ENCODE peak calls at places on chromosome 12, in seven cellular contexts. One of them, this sample, is unnamed.

GRCh38 chr12:49784756-49785409 is 43.3 kb downstream of the NCKAP5L start:
- DNase-seq in PC-9: no peak
- DNase-seq in endodermal cell: no peak
- DNase-seq in PC-3: peak
- DNase-seq in HL-60: no peak
- DNase-seq in coronary artery: no peak
- DNase-seq in CD4-positive, CD25-positive, alpha-beta regulatory T cell: no peak
- DNase-seq in this sample: no peak

GRCh38 chr12:83052890-83053541 is 366.3 kb downstream of the TMTC2 start:
- DNase-seq in PC-9: no peak
- DNase-seq in endodermal cell: no peak
- DNase-seq in PC-3: no peak
- DNase-seq in HL-60: no peak
- DNase-seq in coronary artery: no peak
- DNase-seq in CD4-positive, CD25-positive, alpha-beta regulatory T cell: no peak
- DNase-seq in this sample: no peak

GRCh38 chr12:89351489-89352241 is 636 bp downstream of the DUSP6 start:
- DNase-seq in PC-9: no peak
- DNase-seq in endodermal cell: peak
- DNase-seq in PC-3: no peak
- DNase-seq in HL-60: no peak
- DNase-seq in coronary artery: peak
- DNase-seq in CD4-positive, CD25-positive, alpha-beta regulatory T cell: peak
- DNase-seq in this sample: no peak

GRCh38 chr12:13022737-13023370 is 21.3 kb upstream of the FAM234B start:
- DNase-seq in PC-9: no peak
- DNase-seq in endodermal cell: no peak
- DNase-seq in PC-3: no peak
- DNase-seq in HL-60: no peak
- DNase-seq in coronary artery: no peak
- DNase-seq in CD4-positive, CD25-positive, alpha-beta regulatory T cell: no peak
- DNase-seq in this sample: no peak

GRCh38 chr12:132366341-132366861 is 37.0 kb upstream of the GALNT9 start:
- DNase-seq in PC-9: no peak
- DNase-seq in endodermal cell: no peak
- DNase-seq in PC-3: no peak
- DNase-seq in HL-60: no peak
- DNase-seq in coronary artery: no peak
- DNase-seq in CD4-positive, CD25-positive, alpha-beta regulatory T cell: no peak
- DNase-seq in this sample: no peak

GRCh38 chr12:131894981-131895639 is 688 bp downstream of the ULK1 start:
- DNase-seq in PC-9: no peak
- DNase-seq in endodermal cell: peak
- DNase-seq in PC-3: no peak
- DNase-seq in HL-60: no peak
- DNase-seq in coronary artery: peak
- DNase-seq in CD4-positive, CD25-positive, alpha-beta regulatory T cell: no peak
- DNase-seq in this sample: no peak

GRCh38 chr12:75478395-75478794 is 2.2 kb upstream of the GLIPR1 start:
- DNase-seq in PC-9: no peak
- DNase-seq in endodermal cell: no peak
- DNase-seq in PC-3: no peak
- DNase-seq in HL-60: no peak
- DNase-seq in coronary artery: no peak
- DNase-seq in CD4-positive, CD25-positive, alpha-beta regulatory T cell: no peak
- DNase-seq in this sample: no peak

GRCh38 chr12:18320036-18320617 is 58.8 kb downstream of the PIK3C2G start:
- DNase-seq in PC-9: peak
- DNase-seq in endodermal cell: peak
- DNase-seq in PC-3: peak
- DNase-seq in HL-60: peak
- DNase-seq in coronary artery: no peak
- DNase-seq in CD4-positive, CD25-positive, alpha-beta regulatory T cell: no peak
- DNase-seq in this sample: peak

GRCh38 chr12:24797901-24798300 is 151.0 kb downstream of the BCAT1 start:
- DNase-seq in PC-9: no peak
- DNase-seq in endodermal cell: no peak
- DNase-seq in PC-3: no peak
- DNase-seq in HL-60: no peak
- DNase-seq in coronary artery: no peak
- DNase-seq in CD4-positive, CD25-positive, alpha-beta regulatory T cell: no peak
- DNase-seq in this sample: no peak

GRCh38 chr12:10272466-10272865 is 35.2 kb upstream of the KLRD1 start:
- DNase-seq in PC-9: no peak
- DNase-seq in endodermal cell: no peak
- DNase-seq in PC-3: no peak
- DNase-seq in HL-60: no peak
- DNase-seq in coronary artery: no peak
- DNase-seq in CD4-positive, CD25-positive, alpha-beta regulatory T cell: no peak
- DNase-seq in this sample: no peak

DNA sequence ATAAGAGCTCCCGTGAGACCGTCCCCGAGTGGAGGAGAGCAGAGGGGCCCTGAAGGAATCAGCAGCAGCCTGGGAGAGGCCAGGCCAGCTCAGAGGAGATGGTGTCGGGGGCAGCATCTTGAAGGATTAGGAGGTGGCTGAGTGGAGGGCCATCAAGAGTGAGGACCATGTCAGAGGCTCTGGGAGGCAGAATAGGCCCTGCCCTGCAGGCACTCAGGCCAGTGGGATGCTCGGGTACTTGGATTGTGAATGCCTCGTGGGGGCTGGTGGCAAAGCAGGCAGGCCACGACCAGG is 47.7 kb downstream of the IL31 start:
- DNase-seq in PC-9: no peak
- DNase-seq in endodermal cell: no peak
- DNase-seq in PC-3: no peak
- DNase-seq in HL-60: no peak
- DNase-seq in coronary artery: no peak
- DNase-seq in CD4-positive, CD25-positive, alpha-beta regulatory T cell: no peak
- DNase-seq in this sample: no peak
- H3K27ac ChIP-seq in PC-9: no peak
- H3K27ac ChIP-seq in endodermal cell: no peak
- H3K27ac ChIP-seq in PC-3: no peak
- H3K27ac ChIP-seq in HL-60: no peak
- H3K27ac ChIP-seq in coronary artery: no peak
- H3K27ac ChIP-seq in CD4-positive, CD25-positive, alpha-beta regulatory T cell: no peak
- H3K27ac ChIP-seq in this sample: no peak

GRCh38 chr12:113461666-113462065 is 10.0 kb downstream of the LHX5 start:
- DNase-seq in PC-9: peak
- DNase-seq in endodermal cell: peak
- DNase-seq in PC-3: peak
- DNase-seq in HL-60: peak
- DNase-seq in coronary artery: no peak
- DNase-seq in CD4-positive, CD25-positive, alpha-beta regulatory T cell: no peak
- DNase-seq in this sample: no peak
- H3K27ac ChIP-seq in PC-9: no peak
- H3K27ac ChIP-seq in endodermal cell: no peak
- H3K27ac ChIP-seq in PC-3: no peak
- H3K27ac ChIP-seq in HL-60: no peak
- H3K27ac ChIP-seq in coronary artery: no peak
- H3K27ac ChIP-seq in CD4-positive, CD25-positive, alpha-beta regulatory T cell: no peak
- H3K27ac ChIP-seq in this sample: no peak

GRCh38 chr12:128114485-128114884 is 152.5 kb upstream of the TMEM132C start:
- DNase-seq in PC-9: no peak
- DNase-seq in endodermal cell: no peak
- DNase-seq in PC-3: no peak
- DNase-seq in HL-60: no peak
- DNase-seq in coronary artery: no peak
- DNase-seq in CD4-positive, CD25-positive, alpha-beta regulatory T cell: no peak
- DNase-seq in this sample: no peak
- H3K27ac ChIP-seq in PC-9: no peak
- H3K27ac ChIP-seq in endodermal cell: no peak
- H3K27ac ChIP-seq in PC-3: no peak
- H3K27ac ChIP-seq in HL-60: no peak
- H3K27ac ChIP-seq in coronary artery: no peak
- H3K27ac ChIP-seq in CD4-positive, CD25-positive, alpha-beta regulatory T cell: no peak
- H3K27ac ChIP-seq in this sample: no peak

DNA sequence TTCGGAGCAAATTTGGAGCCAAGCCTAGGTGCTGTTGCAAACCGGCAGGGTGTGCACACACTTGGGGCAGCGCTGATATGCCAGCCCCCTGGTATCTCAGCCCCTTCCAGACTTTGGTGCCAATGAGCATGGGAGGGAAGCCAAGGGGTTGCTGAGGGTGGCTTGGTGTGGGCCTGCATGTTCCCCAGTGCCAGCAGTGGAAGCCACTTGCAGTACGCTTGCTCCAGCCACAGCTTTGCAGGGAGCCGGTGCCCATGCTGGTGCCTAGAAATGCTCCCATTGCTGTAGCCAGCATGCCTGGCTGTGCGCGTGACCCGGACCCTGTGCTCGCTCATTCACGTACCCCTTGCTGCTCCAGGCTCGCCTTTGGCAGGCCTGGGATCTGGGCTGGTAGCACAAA is 67.1 kb upstream of the DNM1L start:
- DNase-seq in PC-9: no peak
- DNase-seq in endodermal cell: no peak
- DNase-seq in PC-3: no peak
- DNase-seq in HL-60: no peak
- DNase-seq in coronary artery: no peak
- DNase-seq in CD4-positive, CD25-positive, alpha-beta regulatory T cell: no peak
- DNase-seq in this sample: no peak
- H3K27ac ChIP-seq in PC-9: no peak
- H3K27ac ChIP-seq in endodermal cell: no peak
- H3K27ac ChIP-seq in PC-3: no peak
- H3K27ac ChIP-seq in HL-60: no peak
- H3K27ac ChIP-seq in coronary artery: no peak
- H3K27ac ChIP-seq in CD4-positive, CD25-positive, alpha-beta regulatory T cell: no peak
- H3K27ac ChIP-seq in this sample: peak

GRCh38 chr12:11882301-11883019 is 188.3 kb upstream of the BCL2L14 start:
- DNase-seq in PC-9: no peak
- DNase-seq in endodermal cell: no peak
- DNase-seq in PC-3: peak
- DNase-seq in HL-60: no peak
- DNase-seq in coronary artery: no peak
- DNase-seq in CD4-positive, CD25-positive, alpha-beta regulatory T cell: no peak
- DNase-seq in this sample: no peak

GRCh38 chr12:11886339-11886738 is 184.4 kb upstream of the BCL2L14 start:
- DNase-seq in PC-9: peak
- DNase-seq in endodermal cell: no peak
- DNase-seq in PC-3: peak
- DNase-seq in HL-60: no peak
- DNase-seq in coronary artery: no peak
- DNase-seq in CD4-positive, CD25-positive, alpha-beta regulatory T cell: no peak
- DNase-seq in this sample: peak

GRCh38 chr12:11888029-11888428 is 182.7 kb upstream of the BCL2L14 start:
- DNase-seq in PC-9: no peak
- DNase-seq in endodermal cell: no peak
- DNase-seq in PC-3: no peak
- DNase-seq in HL-60: no peak
- DNase-seq in coronary artery: no peak
- DNase-seq in CD4-positive, CD25-positive, alpha-beta regulatory T cell: no peak
- DNase-seq in this sample: no peak

GRCh38 chr12:11884661-11885060 is 186.1 kb upstream of the BCL2L14 start:
- DNase-seq in PC-9: peak
- DNase-seq in endodermal cell: no peak
- DNase-seq in PC-3: peak
- DNase-seq in HL-60: peak
- DNase-seq in coronary artery: no peak
- DNase-seq in CD4-positive, CD25-positive, alpha-beta regulatory T cell: no peak
- DNase-seq in this sample: no peak

DNA sequence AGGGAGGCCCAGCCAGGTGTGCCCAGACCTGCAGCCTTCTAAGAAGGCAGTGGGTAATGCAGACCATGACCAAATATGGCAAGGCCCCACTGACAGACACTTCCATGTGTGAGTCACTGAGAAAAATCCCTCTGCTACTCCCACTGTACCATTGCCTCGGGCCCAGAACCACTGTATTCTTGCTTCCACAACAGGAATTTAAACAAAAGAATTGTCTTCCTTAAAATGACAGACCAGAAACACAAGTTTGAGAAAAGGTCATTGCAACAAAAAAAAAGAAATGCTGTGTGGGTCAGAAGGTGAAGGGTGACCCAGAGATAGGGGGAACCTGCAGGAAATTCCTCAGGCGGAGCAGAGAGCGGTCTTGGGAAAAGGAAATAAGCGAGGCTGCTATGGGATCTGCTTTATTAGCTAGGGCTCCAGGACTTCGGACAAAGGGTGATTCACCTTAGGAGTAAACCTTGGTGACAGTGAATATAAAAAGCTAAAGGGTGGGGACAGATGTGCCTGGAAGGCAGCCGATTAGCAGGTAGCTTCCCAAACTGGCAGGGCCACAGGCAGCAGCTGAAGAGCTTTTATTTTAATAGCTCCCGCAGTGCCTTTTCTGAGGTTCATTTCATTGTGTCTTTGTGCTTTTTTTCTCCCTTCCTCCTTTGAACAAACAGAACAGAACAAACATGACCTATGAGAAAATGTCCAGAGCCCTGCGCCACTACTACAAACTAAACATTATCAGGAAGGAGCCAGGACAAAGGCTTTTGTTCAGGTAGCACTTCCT is 185.3 kb upstream of the BCL2L14 start:
- DNase-seq in PC-9: peak
- DNase-seq in endodermal cell: no peak
- DNase-seq in PC-3: peak
- DNase-seq in HL-60: no peak
- DNase-seq in coronary artery: no peak
- DNase-seq in CD4-positive, CD25-positive, alpha-beta regulatory T cell: no peak
- DNase-seq in this sample: peak
- H3K27ac ChIP-seq in PC-9: peak
- H3K27ac ChIP-seq in endodermal cell: no peak
- H3K27ac ChIP-seq in PC-3: peak
- H3K27ac ChIP-seq in HL-60: peak
- H3K27ac ChIP-seq in coronary artery: no peak
- H3K27ac ChIP-seq in CD4-positive, CD25-positive, alpha-beta regulatory T cell: no peak
- H3K27ac ChIP-seq in this sample: peak

DNA sequence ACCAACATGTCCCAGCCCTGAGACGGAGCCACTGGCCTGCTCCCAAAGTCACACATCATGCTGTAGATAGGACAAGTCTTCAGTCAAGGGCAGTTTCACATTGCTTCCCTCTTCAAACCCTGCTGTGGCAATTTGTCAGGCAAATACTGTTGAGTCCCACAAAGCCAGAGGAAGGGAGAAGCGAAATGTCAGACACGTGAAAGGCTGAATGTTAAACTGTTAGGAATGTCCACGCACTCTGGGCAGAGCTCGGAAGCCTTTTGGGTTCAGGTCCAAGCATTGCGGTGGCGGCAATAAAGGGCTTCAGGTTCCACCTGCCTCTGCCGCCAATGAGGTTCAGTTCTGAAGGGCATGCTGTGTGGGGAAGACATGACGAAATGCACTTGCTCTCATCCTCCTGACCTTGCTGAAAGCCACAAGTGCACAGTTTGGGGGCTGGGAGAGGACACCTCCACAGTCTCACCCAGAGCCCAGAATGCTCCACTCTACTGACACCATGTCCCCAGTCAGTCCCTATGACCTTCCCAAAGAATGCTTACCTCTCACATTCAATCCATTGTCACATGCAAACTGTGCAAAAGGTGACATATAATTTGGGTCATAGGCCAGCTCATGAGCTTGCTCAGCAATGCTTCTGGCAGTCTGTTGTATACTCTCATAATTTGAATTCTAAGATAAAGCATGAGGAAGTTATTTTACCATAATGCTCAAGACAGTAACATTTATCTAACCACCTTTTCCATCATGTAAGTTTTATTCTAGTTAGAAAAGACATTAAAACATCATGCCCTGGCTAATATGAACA is 35.7 kb downstream of the RAD9B start:
- DNase-seq in PC-9: no peak
- DNase-seq in endodermal cell: peak
- DNase-seq in PC-3: no peak
- DNase-seq in HL-60: no peak
- DNase-seq in coronary artery: peak
- DNase-seq in CD4-positive, CD25-positive, alpha-beta regulatory T cell: no peak
- DNase-seq in this sample: peak
- H3K27ac ChIP-seq in PC-9: no peak
- H3K27ac ChIP-seq in endodermal cell: no peak
- H3K27ac ChIP-seq in PC-3: no peak
- H3K27ac ChIP-seq in HL-60: no peak
- H3K27ac ChIP-seq in coronary artery: peak
- H3K27ac ChIP-seq in CD4-positive, CD25-positive, alpha-beta regulatory T cell: no peak
- H3K27ac ChIP-seq in this sample: peak